ENCODE peak calls at places on chromosomes 3 and 15, in ten cellular contexts. G is thyroid gland, Y is HCT116, T is stomach, V is sigmoid colon, M is breast epithelium, H is lower leg skin, X is right lobe of liver, E is A549, S is IMR-90. D is an unnamed sample.

GRCh38 chr3:37542772-37543449 is 318.8 kb upstream of the CTDSPL start:
- DNase-seq in T (no peak), S (no peak), V (no peak), E (no peak), M (no peak), G (peak), Y (no peak), H (no peak), X (no peak), D (no peak)

GRCh38 chr15:68930268-68931022 is at the start of gene SPESP1:
- DNase-seq in V (peak), T (peak), X (peak), H (peak), S (peak), G (peak), Y (no peak), M (no peak), E (no peak), D (peak)

GRCh38 chr3:170992854-170993253 is 33.7 kb downstream of the SLC2A2 start:
- DNase-seq in E (no peak), S (peak), G (no peak), M (no peak), V (no peak), Y (no peak), H (no peak), T (no peak), X (no peak), D (no peak)

GRCh38 chr3:150090006-150090405 is 119.3 kb upstream of the PFN2 start:
- DNase-seq in H (no peak), S (peak), E (no peak), T (no peak), G (no peak), X (no peak), M (no peak), Y (no peak), V (no peak), D (no peak)

GRCh38 chr3:59545369-59545768 is 495.5 kb upstream of the CFAP20DC start:
- DNase-seq in S (no peak), G (no peak), M (no peak), T (no peak), E (no peak), Y (no peak), V (no peak), X (no peak), H (no peak), D (no peak)

GRCh38 chr15:83200589-83200988 is 7.0 kb downstream of the HDGFL3 start:
- DNase-seq in S (peak), E (no peak), H (no peak), M (no peak), T (no peak), X (no peak), V (no peak), G (no peak), Y (no peak), D (no peak)

GRCh38 chr3:21672303-21672702 is 78.7 kb downstream of the ZNF385D start:
- DNase-seq in S (peak), H (no peak), X (no peak), G (no peak), E (no peak), M (no peak), Y (no peak), V (no peak), T (no peak), D (no peak)

GRCh38 chr15:52566889-52567288 is 1.9 kb downstream of the ARPP19 start:
- DNase-seq in M (no peak), H (no peak), X (no peak), G (peak), T (no peak), E (no peak), S (no peak), Y (no peak), V (no peak), D (no peak)

GRCh38 chr3:46604127-46604526 is 8.2 kb upstream of the FAM240A start:
- DNase-seq in X (no peak), V (no peak), Y (no peak), G (no peak), E (no peak), T (no peak), S (no peak), H (no peak), M (no peak), D (no peak)

GRCh38 chr3:52246728-52247454 is 1.3 kb downstream of the PPM1M start:
- DNase-seq in Y (no peak), T (no peak), V (no peak), M (no peak), G (no peak), S (no peak), H (peak), X (peak), E (no peak), D (no peak)
- TF ChIP-seq POLR2A in Y (no peak), T (no peak), V (no peak), M (no peak), G (no peak), S (no peak), H (no peak), X (peak), E (no peak), D (no peak)

GRCh38 chr3:128127236-128127635 is 3.6 kb upstream of the RUVBL1 start:
- DNase-seq in M (no peak), E (no peak), Y (no peak), T (no peak), H (no peak), V (no peak), S (no peak), G (no peak), X (no peak), D (no peak)

GRCh38 chr3:128123231-128123537 is 428 bp downstream of the RUVBL1 start:
- DNase-seq in T (no peak), S (no peak), E (no peak), Y (no peak), G (no peak), V (peak), H (no peak), M (no peak), X (no peak), D (no peak)

GRCh38 chr3:128123538-128124368 is at the start of gene RUVBL1:
- DNase-seq in G (peak), E (peak), X (peak), M (peak), H (peak), V (peak), T (peak), S (peak), Y (peak), D (peak)

DNA sequence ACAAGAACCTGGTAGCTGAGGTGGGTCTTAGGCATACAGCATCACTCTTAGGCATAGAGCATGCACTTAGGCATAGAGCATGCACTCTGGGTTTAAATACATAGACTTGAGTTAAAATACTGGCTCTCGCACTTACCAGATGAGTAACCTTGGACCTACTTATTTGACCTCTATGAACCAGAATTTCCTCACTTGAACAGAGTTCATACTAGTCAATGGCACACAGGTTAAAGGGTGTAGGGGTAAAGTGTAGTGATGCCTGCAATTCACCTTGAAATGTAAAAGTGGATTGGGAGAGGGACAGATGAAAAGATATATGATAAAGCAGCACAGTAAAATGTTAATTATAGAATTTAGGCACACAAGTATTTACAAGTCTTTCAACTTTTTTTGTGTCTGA is 1.6 kb downstream of the RUVBL1 start:
- DNase-seq in S (no peak), V (no peak), X (no peak), G (no peak), H (no peak), E (no peak), M (no peak), Y (no peak), T (no peak), D (no peak)
- TF ChIP-seq CTCF in S (no peak), V (no peak), X (no peak), G (no peak), H (no peak), E (no peak), M (no peak), Y (no peak), T (no peak), D (no peak)

GRCh38 chr15:43370975-43371974 is at the start of the genes TUBGCP4 and ZSCAN29:
- DNase-seq in V (peak), M (peak), Y (peak), E (peak), H (peak), X (peak), T (peak), G (peak), S (peak), D (peak)
- TF ChIP-seq POLR2A in V (no peak), M (no peak), Y (peak), E (peak), H (no peak), X (peak), T (no peak), G (no peak), S (no peak), D (no peak)

DNA sequence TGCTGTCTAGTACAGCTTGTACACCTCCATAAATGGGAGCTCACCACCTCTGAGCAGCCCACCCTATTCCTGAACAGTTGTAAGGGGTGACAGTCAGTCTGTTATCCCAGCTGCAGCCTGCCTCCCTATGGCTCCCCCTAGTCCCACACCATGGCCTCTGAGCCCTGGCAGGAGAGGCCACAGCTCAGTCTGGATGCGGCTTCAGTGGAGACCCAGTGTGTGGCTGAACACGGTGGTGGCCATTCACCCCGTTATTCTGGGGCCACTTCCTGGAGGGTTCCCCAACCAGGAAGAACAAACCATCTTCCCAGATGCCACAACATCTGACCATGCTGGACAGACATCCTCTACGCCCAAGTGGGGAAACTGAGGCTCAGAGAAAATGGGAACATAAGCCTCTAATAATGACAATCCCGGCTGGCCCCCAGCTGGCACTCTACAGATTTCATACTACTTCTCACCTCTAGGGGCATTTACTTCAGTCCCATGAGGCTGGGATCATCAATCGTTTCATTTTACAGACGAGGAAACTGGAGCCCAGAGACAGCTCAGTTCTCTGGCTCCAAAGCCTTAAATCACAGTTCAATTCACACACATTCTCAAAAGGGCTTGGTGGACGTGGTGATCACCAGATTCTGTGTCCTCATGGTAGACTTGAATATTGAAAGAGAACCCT is 9.3 kb upstream of the GRIP2 start:
- DNase-seq in E (peak), T (no peak), S (peak), Y (peak), V (no peak), H (no peak), G (no peak), X (peak), M (no peak), D (no peak)
- TF ChIP-seq CTCF in E (peak), T (peak), S (peak), Y (peak), V (no peak), H (no peak), G (no peak), X (peak), M (no peak), D (no peak)

GRCh38 chr3:6861331-6861988 is 545 bp downstream of the GRM7 start:
- DNase-seq in T (no peak), G (no peak), V (no peak), S (no peak), X (no peak), M (no peak), H (no peak), E (no peak), Y (no peak), D (no peak)

GRCh38 chr3:6860149-6860548 is 766 bp upstream of the GRM7 start:
- DNase-seq in Y (no peak), G (no peak), T (no peak), S (no peak), M (no peak), H (no peak), X (no peak), E (no peak), V (no peak), D (no peak)

GRCh38 chr3:6862880-6863195 is 1.9 kb downstream of the GRM7 start:
- DNase-seq in V (no peak), X (no peak), T (no peak), M (no peak), E (no peak), Y (no peak), H (no peak), G (no peak), S (no peak), D (no peak)

GRCh38 chr3:6860911-6861330 is at the start of gene GRM7:
- DNase-seq in H (no peak), E (no peak), Y (no peak), T (no peak), G (no peak), S (no peak), M (no peak), X (no peak), V (no peak), D (peak)

GRCh38 chr3:6861989-6862879 is 1.3 kb downstream of the GRM7 start:
- DNase-seq in M (no peak), V (no peak), X (no peak), H (no peak), S (no peak), T (no peak), G (no peak), E (no peak), Y (no peak), D (no peak)
- TF ChIP-seq POLR2A in M (no peak), V (no peak), X (no peak), H (no peak), S (no peak), T (no peak), G (no peak), E (no peak), Y (no peak), D (no peak)

GRCh38 chr3:98333989-98334606 is 19.6 kb upstream of the OR5K4 start:
- DNase-seq in Y (peak), X (no peak), H (no peak), G (no peak), E (no peak), S (peak), V (no peak), T (no peak), M (no peak), D (no peak)
- TF ChIP-seq CTCF in Y (peak), X (no peak), H (no peak), G (peak), E (no peak), S (peak), V (no peak), T (no peak), M (no peak), D (no peak)

D was measured in testis.